ENCODE peak calls at places on chromosomes 11 and 22, in six cellular contexts. I is NCI-H69; U is HS-27A; S is kidney glomerular epithelial cell; X is NCI-H2029 treated with DMSO at 0.1 percent for 48 hours; O is CD8-positive, alpha-beta memory T cell. K is an unnamed sample.

GRCh38 chr11:27886765-27887328 is 186.6 kb upstream of the BDNF start:
- DNase-seq in U (no peak), I (peak), X (no peak), O (no peak), S (peak), K (no peak)

GRCh38 chr11:73359930-73360742 is 16.1 kb upstream of the RELT start:
- DNase-seq in O (no peak), I (peak), S (no peak), X (no peak), U (no peak), K (no peak)

GRCh38 chr11:4863893-4864292 is 14.9 kb upstream of the OR51S1 start:
- DNase-seq in U (no peak), I (no peak), S (no peak), O (no peak), X (no peak), K (no peak)

GRCh38 chr11:79437274-79437980 is 3.4 kb downstream of the TENM4 start:
- DNase-seq in O (no peak), U (no peak), S (no peak), X (no peak), I (peak), K (no peak)

GRCh38 chr11:76685841-76686240 is 15.3 kb upstream of the LRRC32 start:
- DNase-seq in I (no peak), U (no peak), S (no peak), X (no peak), O (no peak), K (no peak)

GRCh38 chr11:31808721-31809542 is 2.2 kb downstream of the PAX6 start:
- DNase-seq in S (no peak), O (no peak), I (peak), U (no peak), X (no peak), K (no peak)

GRCh38 chr22:23565942-23566715 is 14.0 kb downstream of the IGLL1 start:
- DNase-seq in U (no peak), I (peak), O (no peak), X (no peak), S (no peak), K (no peak)

GRCh38 chr11:64052436-64052835 is 16.7 kb downstream of the FLRT1 start:
- DNase-seq in S (no peak), X (no peak), U (no peak), I (no peak), O (no peak), K (no peak)

GRCh38 chr22:37192232-37192631 is 4.2 kb upstream of the C1QTNF6 start:
- DNase-seq in O (no peak), X (no peak), U (no peak), S (no peak), I (no peak), K (no peak)

GRCh38 chr22:19886605-19887250 is 32.1 kb upstream of the GNB1L start:
- DNase-seq in I (no peak), S (peak), O (peak), X (peak), U (no peak), K (no peak)

GRCh38 chr11:34929794-34930763 is 13.7 kb downstream of the PDHX start:
- DNase-seq in S (no peak), O (no peak), X (no peak), U (no peak), I (peak), K (no peak)

GRCh38 chr11:70587095-70587389 is 188.7 kb downstream of the CTTN start:
- DNase-seq in X (no peak), I (no peak), U (no peak), S (no peak), O (peak), K (no peak)

K was measured in SJSA1.